ENCODE peak calls at places on chromosome 5, in eight cellular contexts. Y is EH; X is stimulated activated CD4-positive, alpha-beta T cell treated with anti-CD3 and anti-CD28 coated beads, Interleukin-2, amount 100 ng/mL, for 48 hours; F is activated naive CD8-positive, alpha-beta T cell treated with anti-CD3 and anti-CD28 coated beads, Interleukin-2, amount 10 ng/mL, durations not matched to agents 7 days and 5 days; A is effector memory CD4-positive, alpha-beta T cell; E is fibroblast of pulmonary artery; Q is CD4-positive, CD25-positive, alpha-beta regulatory T cell; V is glutamatergic neuron. O is an unnamed sample.

GRCh38 chr5:169303119-169303515 is 2.2 kb upstream of the SLIT3 start:
- DNase-seq in E (no peak), V (no peak), F (no peak), A (no peak), Q (no peak), Y (no peak), X (no peak), O (no peak)

GRCh38 chr5:2175842-2176404 is 293.2 kb upstream of the IRX4 start:
- DNase-seq in Q (no peak), F (no peak), Y (no peak), X (no peak), E (no peak), A (no peak), V (no peak), O (no peak)

GRCh38 chr5:81023261-81024015 is 63.3 kb downstream of the RASGRF2 start:
- DNase-seq in Q (no peak), V (no peak), Y (no peak), X (no peak), E (no peak), F (no peak), A (no peak), O (no peak)

GRCh38 chr5:74394924-74395880 is 245.3 kb downstream of the ENC1 start:
- DNase-seq in E (no peak), X (no peak), V (no peak), F (no peak), A (no peak), Y (no peak), Q (no peak), O (no peak)

GRCh38 chr5:175696139-175696854 is 38.4 kb downstream of the HRH2 start:
- DNase-seq in A (peak), V (peak), X (peak), Q (peak), E (peak), F (peak), Y (peak), O (peak)

GRCh38 chr5:133849116-133849515 is 119.3 kb downstream of the C5orf15 start:
- DNase-seq in V (no peak), Y (no peak), A (no peak), X (no peak), Q (no peak), F (no peak), E (no peak), O (no peak)

GRCh38 chr5:10451137-10451824 is 9.6 kb downstream of the ROPN1L start:
- DNase-seq in E (no peak), A (no peak), V (no peak), Q (no peak), X (no peak), Y (no peak), F (no peak), O (no peak)

GRCh38 chr5:137836301-137836700 is 31.4 kb upstream of the MYOT start:
- DNase-seq in E (no peak), V (no peak), Q (no peak), X (no peak), A (no peak), F (no peak), Y (no peak), O (no peak)

GRCh38 chr5:177355162-177355867 is 2.4 kb upstream of the RGS14 start:
- DNase-seq in V (no peak), Y (no peak), E (no peak), X (no peak), A (no peak), F (no peak), Q (no peak), O (no peak)

O was measured in iris pigment epithelial cell.